ENCODE peak calls at places on chromosomes 13 and 19, in four cellular contexts. A is cardiac muscle cell, R is AG04450, I is transverse colon. Z is an unnamed sample.

GRCh38 chr13:81686877-81687276 is 1346.0 kb upstream of the SPRY2 start:
- DNase-seq in R (no peak), A (no peak), I (no peak), Z (peak; percentile 70)

GRCh38 chr19:1261863-1262686 is 7.1 kb upstream of the CIRBP start:
- DNase-seq in I (peak; percentile 94), R (no peak), A (peak; percentile 41), Z (no peak)

GRCh38 chr19:19534556-19535265 is 3.4 kb upstream of the CILP2 start:
- DNase-seq in A (no peak), R (no peak), I (no peak), Z (no peak)

GRCh38 chr19:50870417-50871089 is 2.7 kb upstream of the KLK2 start:
- DNase-seq in I (no peak), R (no peak), A (peak; percentile 21), Z (peak; percentile 86)

GRCh38 chr19:2977001-2977685 is at the start of gene TLE6:
- DNase-seq in A (peak; percentile 97), I (peak; percentile 96), R (peak; percentile 77), Z (peak; percentile 98)

GRCh38 chr13:48477191-48477855 is 55.6 kb downstream of the RCBTB2 start:
- DNase-seq in I (no peak), R (no peak), A (no peak), Z (no peak)

GRCh38 chr13:33745370-33746324 is 72.3 kb upstream of the RFC3 start:
- DNase-seq in R (no peak), I (peak; percentile 11), A (no peak), Z (peak; percentile 33)

GRCh38 chr13:31192306-31192705 is 7.5 kb upstream of the B3GLCT start:
- DNase-seq in I (no peak), A (no peak), R (no peak), Z (no peak)

GRCh38 chr13:111183087-111183645 is 68.1 kb downstream of the ARHGEF7 start:
- DNase-seq in A (no peak), R (no peak), I (no peak), Z (no peak)

GRCh38 chr19:53076984-53077383 is 26.2 kb downstream of the ZNF160 start:
- DNase-seq in I (peak; percentile 18), R (no peak), A (peak; percentile 82), Z (peak; percentile 78)

GRCh38 chr19:2648528-2648937 is 54.0 kb downstream of the GNG7 start:
- DNase-seq in R (peak; percentile 44), A (peak; percentile 85), I (peak; percentile 86), Z (peak; percentile 82)

GRCh38 chr13:21445759-21446158 is 13.3 kb downstream of the ZDHHC20 start:
- DNase-seq in I (no peak), R (no peak), A (no peak), Z (no peak)

GRCh38 chr13:32001392-32001768 is 30.2 kb upstream of the FRY start:
- DNase-seq in A (peak; percentile 78), I (no peak), R (no peak), Z (no peak)

GRCh38 chr19:57241181-57241580 is 749 bp downstream of the ZNF805 start:
- DNase-seq in I (no peak), R (no peak), A (peak; percentile 33), Z (no peak)

GRCh38 chr19:16861875-16862274 is 26.9 kb upstream of the F2RL3 start:
- DNase-seq in R (no peak), I (no peak), A (no peak), Z (no peak)

GRCh38 chr13:66225071-66225470 is 1005.1 kb downstream of the PCDH9 start:
- DNase-seq in A (no peak), R (no peak), I (no peak), Z (no peak)

GRCh38 chr13:32314271-32314967 is 744 bp downstream of the ZAR1L start:
- DNase-seq in A (no peak), R (no peak), I (peak; percentile 28), Z (peak; percentile 48)

GRCh38 chr19:39915101-39915847 is 19.2 kb downstream of the FCGBP start:
- DNase-seq in I (no peak), R (no peak), A (no peak), Z (no peak)
- H3K27me3 ChIP-seq in I (no peaks in the 10 kb centered on the region), R (peaks cover 6% of the 10 kb centered on the region), A (no peaks in the 10 kb centered on the region), Z (no peaks in the 10 kb centered on the region)

DNA sequence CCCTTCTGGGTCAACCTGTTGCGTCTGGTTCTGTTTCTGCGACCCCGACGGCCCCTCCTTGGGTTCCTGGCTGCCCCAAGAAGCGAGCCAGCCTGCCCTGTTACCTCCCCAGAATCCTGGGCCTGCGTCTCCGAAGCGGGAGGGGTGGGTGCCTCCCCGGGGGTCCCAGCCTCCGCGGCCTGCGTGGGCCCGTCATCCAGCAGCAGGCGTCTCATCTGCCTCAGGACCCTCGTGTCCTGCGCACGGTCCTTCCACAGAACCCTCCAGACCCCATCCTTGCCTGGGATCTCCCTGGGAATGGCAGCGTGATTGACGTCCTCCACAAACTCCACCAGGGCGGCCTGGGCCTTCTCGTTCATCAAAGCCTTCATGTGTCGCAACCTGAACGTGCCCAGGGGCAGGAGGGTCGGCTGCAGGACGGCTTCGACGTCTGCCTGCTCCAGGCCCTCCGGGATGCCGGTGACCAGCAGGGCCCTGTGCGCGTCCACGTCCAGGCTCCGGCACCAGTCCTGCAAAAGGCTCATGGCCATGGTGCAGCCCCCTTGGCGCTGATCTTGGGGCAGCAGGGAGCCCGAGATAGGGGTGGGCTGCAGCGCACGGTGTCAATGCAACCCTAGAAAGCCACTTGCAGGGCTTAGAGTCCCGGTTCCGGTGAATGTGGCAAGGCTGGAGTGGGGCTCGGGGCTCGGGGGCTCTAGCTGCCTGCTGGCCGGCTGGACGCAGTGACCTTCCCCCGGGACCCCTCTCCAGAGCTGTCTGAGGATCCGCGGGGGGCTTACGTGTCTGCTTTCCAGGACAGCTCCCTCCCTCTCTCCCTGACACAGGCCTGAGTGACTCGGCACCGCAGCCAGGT is 505 bp downstream of the PNMA8B start:
- DNase-seq in A (no peak), R (no peak), I (no peak), Z (no peak)
- H3K27me3 ChIP-seq in A (peaks cover 9% of the 10 kb centered on the region), R (peaks cover 45% of the 10 kb centered on the region), I (peaks cover 62% of the 10 kb centered on the region), Z (no peaks in the 10 kb centered on the region)

GRCh38 chr19:35461050-35461449 is 13.0 kb downstream of the FFAR2 start:
- DNase-seq in R (no peak), A (no peak), I (no peak), Z (no peak)
- H3K27me3 ChIP-seq in R (no peaks in the 10 kb centered on the region), A (no peaks in the 10 kb centered on the region), I (no peaks in the 10 kb centered on the region), Z (no peaks in the 10 kb centered on the region)

GRCh38 chr19:47024502-47024901 is 4.9 kb downstream of the NPAS1 start:
- DNase-seq in A (no peak), I (no peak), R (no peak), Z (no peak)
- H3K27me3 ChIP-seq in A (peaks cover 71% of the 10 kb centered on the region), I (peaks cover 97% of the 10 kb centered on the region), R (peaks cover 63% of the 10 kb centered on the region), Z (no peaks in the 10 kb centered on the region)